ENCODE peak calls at places on chromosomes 1 and 21, in ten cellular contexts. S is heart left ventricle, N is bronchial epithelial cell, O is AG04450, I is lower lobe of right lung, P is upper lobe of right lung, L is psoas muscle, W is cardiac muscle cell, T is body of pancreas, G is Karpas-422. E is an unnamed sample.

GRCh38 chr1:115138973-115139372 is 49.7 kb upstream of the TSPAN2 start:
- DNase-seq in S (peak; percentile 94), N (peak; percentile 82), O (peak; percentile 84), I (peak; percentile 89), P (peak; percentile 89), L (peak; percentile 88), W (peak; percentile 97), T (peak; percentile 91), G (peak; percentile 91), E (peak; percentile 83)

GRCh38 chr1:75539230-75540116 is 71.4 kb downstream of the SLC44A5 start:
- DNase-seq in S (no peak), N (peak; percentile 7), O (no peak), I (no peak), P (no peak), L (no peak), W (peak; percentile 63), T (peak; percentile 48), G (no peak), E (no peak)

GRCh38 chr21:45076245-45076661 is 1.9 kb downstream of the ADARB1 start:
- DNase-seq in S (no peak), N (no peak), O (no peak), I (no peak), P (no peak), L (no peak), W (no peak), T (no peak), G (no peak), E (no peak)

GRCh38 chr1:50424045-50424939 is 1.0 kb upstream of the DMRTA2 start:
- DNase-seq in S (no peak), N (no peak), O (no peak), I (no peak), P (no peak), L (no peak), W (no peak), T (no peak), G (no peak), E (no peak)

GRCh38 chr1:204591473-204592090 is 75.4 kb downstream of the MDM4 start:
- DNase-seq in S (no peak), N (peak; percentile 93), O (peak; percentile 16), I (no peak), P (no peak), L (no peak), W (peak; percentile 25), T (no peak), G (no peak), E (no peak)

GRCh38 chr1:20472860-20473711 is 12.9 kb downstream of the CAMK2N1 start:
- DNase-seq in S (peak; percentile 85), N (peak; percentile 39), O (no peak), I (no peak), P (no peak), L (peak; percentile 63), W (peak; percentile 76), T (peak; percentile 51), G (peak; percentile 68), E (peak; percentile 56)

GRCh38 chr1:1631793-1632420 is at the start of gene MMP23B:
- DNase-seq in S (peak; percentile 68), N (no peak), O (no peak), I (peak; percentile 49), P (peak; percentile 70), L (peak; percentile 26), W (peak; percentile 67), T (no peak), G (no peak), E (no peak)

GRCh38 chr1:92476071-92476607 is 10.6 kb downstream of the GFI1 start:
- DNase-seq in S (no peak), N (no peak), O (no peak), I (no peak), P (no peak), L (no peak), W (no peak), T (peak; percentile 4), G (no peak), E (peak; percentile 41)

GRCh38 chr1:193355179-193355578 is 168.8 kb upstream of the B3GALT2 start:
- DNase-seq in S (no peak), N (peak; percentile 93), O (no peak), I (no peak), P (no peak), L (no peak), W (peak; percentile 21), T (peak; percentile 54), G (no peak), E (no peak)

GRCh38 chr1:75097686-75098085 is 36.5 kb upstream of the LHX8 start:
- DNase-seq in S (peak; percentile 19), N (peak; percentile 13), O (no peak), I (no peak), P (no peak), L (no peak), W (no peak), T (peak; percentile 12), G (no peak), E (no peak)

GRCh38 chr1:155040358-155041093 is 6.9 kb downstream of the DCST1 start:
- DNase-seq in S (no peak), N (no peak), O (no peak), I (no peak), P (no peak), L (no peak), W (no peak), T (no peak), G (no peak), E (no peak)

GRCh38 chr1:223189903-223190724 is 47.1 kb upstream of the TLR5 start:
- DNase-seq in S (no peak), N (peak; percentile 87), O (no peak), I (no peak), P (no peak), L (no peak), W (no peak), T (no peak), G (no peak), E (no peak)

GRCh38 chr1:210117681-210118170 is 114.9 kb upstream of the SERTAD4 start:
- DNase-seq in S (no peak), N (no peak), O (no peak), I (no peak), P (no peak), L (no peak), W (no peak), T (no peak), G (no peak), E (no peak)

GRCh38 chr1:110620686-110621085 is 14.5 kb upstream of the KCNA2 start:
- DNase-seq in S (no peak), N (no peak), O (no peak), I (no peak), P (no peak), L (no peak), W (no peak), T (no peak), G (no peak), E (no peak)

DNA sequence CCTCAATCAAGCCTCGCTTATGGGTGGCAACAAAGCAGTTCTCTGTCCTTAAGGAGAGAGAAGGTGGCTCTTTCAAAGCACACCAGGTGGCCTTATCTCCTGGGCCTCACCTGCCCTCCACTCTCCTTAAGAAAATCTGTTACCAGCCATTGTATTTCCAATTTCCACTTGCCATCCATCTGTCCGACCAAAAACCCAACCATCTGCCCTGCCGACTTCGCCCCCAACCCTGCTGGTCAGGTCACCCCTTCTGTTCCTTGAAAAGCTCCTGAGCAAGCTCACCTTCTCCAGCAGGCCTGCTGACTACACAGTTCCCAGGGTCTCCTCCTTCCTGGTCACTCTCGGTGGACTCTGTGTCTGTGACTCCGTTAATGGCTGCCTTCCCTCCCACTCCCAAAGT is 619 bp upstream of the IGFN1 start:
- DNase-seq in S (no peak), N (no peak), O (no peak), I (no peak), P (no peak), L (no peak), W (no peak), T (no peak), G (no peak), E (no peak)
- H3K27me3 ChIP-seq in S (no peaks in the 10 kb centered on the region), N (peaks cover 3% of the 10 kb centered on the region), O (no peaks in the 10 kb centered on the region), I (peaks cover 7% of the 10 kb centered on the region), P (no peaks in the 10 kb centered on the region), L (no peaks in the 10 kb centered on the region), W (peaks cover 47% of the 10 kb centered on the region), T (no peaks in the 10 kb centered on the region), G (no peaks in the 10 kb centered on the region), E (peaks cover 7% of the 10 kb centered on the region)

DNA sequence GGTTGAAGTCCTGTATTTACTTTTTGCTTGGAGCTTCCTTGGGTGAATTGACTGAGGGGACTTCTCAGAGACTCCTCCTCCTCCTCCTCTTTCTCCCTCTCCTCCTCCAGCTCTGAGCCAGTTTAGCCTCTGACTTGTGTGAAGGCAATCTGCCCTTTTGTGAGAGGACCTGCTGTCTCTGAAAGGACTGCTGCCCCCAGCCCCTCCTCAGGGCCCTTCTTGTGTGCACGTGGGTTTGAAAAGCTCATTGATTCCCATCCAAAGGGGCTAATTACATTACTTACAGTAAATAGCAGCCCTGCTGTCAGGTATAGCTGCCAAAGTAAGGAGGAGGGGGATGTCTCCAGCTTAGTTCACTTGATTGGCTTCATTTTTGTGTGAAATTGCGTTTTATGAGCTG is 2.0 kb upstream of the LHX9 start:
- DNase-seq in S (no peak), N (no peak), O (no peak), I (no peak), P (no peak), L (no peak), W (no peak), T (no peak), G (no peak), E (no peak)
- H3K27me3 ChIP-seq in S (peaks cover 100% of the 10 kb centered on the region), N (peaks cover 82% of the 10 kb centered on the region), O (peaks cover 99% of the 10 kb centered on the region), I (peaks cover 100% of the 10 kb centered on the region), P (peaks cover 100% of the 10 kb centered on the region), L (peaks cover 82% of the 10 kb centered on the region), W (peaks cover 100% of the 10 kb centered on the region), T (peaks cover 89% of the 10 kb centered on the region), G (no peaks in the 10 kb centered on the region), E (peaks cover 100% of the 10 kb centered on the region)

GRCh38 chr1:2858676-2859075 is 57.2 kb upstream of the TTC34 start:
- DNase-seq in S (no peak), N (no peak), O (no peak), I (no peak), P (no peak), L (no peak), W (no peak), T (no peak), G (no peak), E (no peak)
- H3K27me3 ChIP-seq in S (peaks cover 16% of the 10 kb centered on the region), N (no peaks in the 10 kb centered on the region), O (no peaks in the 10 kb centered on the region), I (peaks cover 34% of the 10 kb centered on the region), P (peaks cover 23% of the 10 kb centered on the region), L (peaks cover 12% of the 10 kb centered on the region), W (no peaks in the 10 kb centered on the region), T (no peaks in the 10 kb centered on the region), G (no peaks in the 10 kb centered on the region), E (peaks cover 26% of the 10 kb centered on the region)

GRCh38 chr1:103513720-103514119 is 11.8 kb upstream of the RNPC3 start:
- DNase-seq in S (no peak), N (peak; percentile 33), O (no peak), I (no peak), P (no peak), L (no peak), W (peak; percentile 3), T (no peak), G (no peak), E (no peak)
- H3K27me3 ChIP-seq in S (no peaks in the 10 kb centered on the region), N (no peaks in the 10 kb centered on the region), O (no peaks in the 10 kb centered on the region), I (no peaks in the 10 kb centered on the region), P (no peaks in the 10 kb centered on the region), L (no peaks in the 10 kb centered on the region), W (no peaks in the 10 kb centered on the region), T (no peaks in the 10 kb centered on the region), G (no peaks in the 10 kb centered on the region), E (no peaks in the 10 kb centered on the region)

GRCh38 chr1:169363046-169363756 is 4.4 kb downstream of the NME7 start:
- DNase-seq in S (no peak), N (peak; percentile 94), O (peak; percentile 71), I (no peak), P (no peak), L (no peak), W (peak; percentile 90), T (no peak), G (no peak), E (no peak)
- H3K27me3 ChIP-seq in S (no peaks in the 10 kb centered on the region), N (no peaks in the 10 kb centered on the region), O (no peaks in the 10 kb centered on the region), I (no peaks in the 10 kb centered on the region), P (no peaks in the 10 kb centered on the region), L (no peaks in the 10 kb centered on the region), W (no peaks in the 10 kb centered on the region), T (no peaks in the 10 kb centered on the region), G (no peaks in the 10 kb centered on the region), E (no peaks in the 10 kb centered on the region)

E was measured in transverse colon.